ENCODE peak calls at places on chromosomes 7 and 10, in six cellular contexts. H is NCI-H1092 treated with DMSO at 0.1 percent for 48 hours, Y is sigmoid colon, M is amniotic epithelial cell, T is lower lobe of right lung, G is heart left ventricle. X is an unnamed sample.

GRCh38 chr10:70847666-70848360 is 32.1 kb downstream of the SGPL1 start:
- DNase-seq in H (no peak), Y (no peak), M (no peak), T (no peak), G (no peak), X (no peak)

GRCh38 chr10:97278491-97278989 is 13.9 kb downstream of the ARHGAP19 start:
- DNase-seq in H (peak), Y (no peak), M (peak), T (no peak), G (no peak), X (no peak)

GRCh38 chr7:36475371-36475770 is 85.7 kb downstream of the ANLN start:
- DNase-seq in H (no peak), Y (no peak), M (no peak), T (no peak), G (no peak), X (no peak)

GRCh38 chr10:69425513-69426298 is 9.0 kb upstream of the TACR2 start:
- DNase-seq in H (no peak), Y (peak), M (no peak), T (no peak), G (no peak), X (no peak)

GRCh38 chr10:14703631-14704001 is 71.1 kb downstream of the FAM107B start:
- DNase-seq in H (no peak), Y (no peak), M (no peak), T (no peak), G (no peak), X (no peak)

GRCh38 chr7:104328970-104329825 is 795 bp downstream of the LHFPL3 start:
- DNase-seq in H (peak), Y (no peak), M (no peak), T (no peak), G (no peak), X (no peak)

GRCh38 chr7:155660059-155660757 is 15.7 kb downstream of the RBM33 start:
- DNase-seq in H (no peak), Y (no peak), M (peak), T (no peak), G (no peak), X (no peak)

GRCh38 chr10:91162050-91162494 is 58.4 kb upstream of the PCGF5 start:
- DNase-seq in H (peak), Y (no peak), M (peak), T (no peak), G (no peak), X (peak)

GRCh38 chr7:100023526-100023925 is 8.1 kb downstream of the ZKSCAN1 start:
- DNase-seq in H (no peak), Y (no peak), M (no peak), T (no peak), G (no peak), X (no peak)

GRCh38 chr10:69345890-69346474 is 67.7 kb downstream of the HK1 start:
- DNase-seq in H (no peak), Y (no peak), M (no peak), T (no peak), G (no peak), X (no peak)

GRCh38 chr7:79979437-79979836 is 155.2 kb upstream of the GNAI1 start:
- DNase-seq in H (no peak), Y (no peak), M (peak), T (no peak), G (no peak), X (no peak)

GRCh38 chr10:129417164-129417563 is 49.9 kb upstream of the MGMT start:
- DNase-seq in H (no peak), Y (no peak), M (no peak), T (no peak), G (no peak), X (no peak)

GRCh38 chr10:132138133-132138532 is 48.6 kb upstream of the DPYSL4 start:
- DNase-seq in H (no peak), Y (no peak), M (no peak), T (no peak), G (no peak), X (no peak)

GRCh38 chr10:23047201-23048050 is 48.0 kb upstream of the MSRB2 start:
- DNase-seq in H (no peak), Y (no peak), M (peak), T (no peak), G (no peak), X (no peak)

GRCh38 chr7:12257582-12257981 is 46.5 kb downstream of the TMEM106B start:
- DNase-seq in H (no peak), Y (no peak), M (peak), T (no peak), G (no peak), X (peak)

GRCh38 chr10:986137-986825 is 2.0 kb upstream of the GTPBP4 start:
- DNase-seq in H (peak), Y (no peak), M (peak), T (peak), G (no peak), X (no peak)

GRCh38 chr7:93307131-93307660 is 75.0 kb downstream of the VPS50 start:
- DNase-seq in H (no peak), Y (no peak), M (peak), T (no peak), G (no peak), X (no peak)

GRCh38 chr10:112261281-112261822 is 21.8 kb upstream of the TECTB start:
- DNase-seq in H (no peak), Y (no peak), M (peak), T (no peak), G (no peak), X (no peak)

GRCh38 chr7:125409921-125410320 is 480.3 kb upstream of the POT1 start:
- DNase-seq in H (no peak), Y (no peak), M (no peak), T (no peak), G (no peak), X (no peak)

GRCh38 chr7:33883566-33883965 is 21.8 kb upstream of the BMPER start:
- DNase-seq in H (no peak), Y (no peak), M (no peak), T (no peak), G (no peak), X (no peak)

GRCh38 chr7:49396194-49396593 is 377.2 kb upstream of the VWC2 start:
- DNase-seq in H (no peak), Y (no peak), M (no peak), T (no peak), G (no peak), X (no peak)

GRCh38 chr10:72981882-72982529 is 27.4 kb upstream of the PLA2G12B start:
- DNase-seq in H (no peak), Y (no peak), M (peak), T (no peak), G (no peak), X (no peak)

GRCh38 chr7:9776900-9777299 is 1196.8 kb upstream of the PHF14 start:
- DNase-seq in H (no peak), Y (no peak), M (no peak), T (no peak), G (no peak), X (no peak)

GRCh38 chr10:80046629-80047441 is 31.6 kb upstream of the TMEM254 start:
- DNase-seq in H (peak), Y (peak), M (peak), T (peak), G (peak), X (peak)

GRCh38 chr10:27068217-27068891 is 31.9 kb downstream of the ANKRD26 start:
- DNase-seq in H (no peak), Y (no peak), M (no peak), T (no peak), G (no peak), X (peak)

GRCh38 chr7:2051708-2052656 is 180.8 kb downstream of the MAD1L1 start:
- DNase-seq in H (peak), Y (no peak), M (no peak), T (no peak), G (no peak), X (no peak)

GRCh38 chr10:75038335-75038734 is 73.1 kb upstream of the SAMD8 start:
- DNase-seq in H (no peak), Y (no peak), M (peak), T (no peak), G (no peak), X (no peak)

GRCh38 chr7:133052826-133053225 is 29.1 kb downstream of the CHCHD3 start:
- DNase-seq in H (no peak), Y (no peak), M (no peak), T (no peak), G (no peak), X (no peak)

X was measured in stimulated activated naive B cell treated with anti-CD40 and anti-IgM and Interleukin-4, amounts not matched to agents 10 μg/mL and 1 μg/mL and 100 μg/mL, for 72 hours.